ENCODE peak calls at places on chromosomes 13 and 19, in four cellular contexts. E is kidney epithelial cell, M is uterus, V is tibial artery. T is an unnamed sample. For H3K36me3, the result is how much of the 10 kb centered on the place peaks cover.

GRCh38 chr19:3725121-3725520 is 16.9 kb downstream of the TJP3 start:
- DNase-seq in E (no peak), M (no peak), V (no peak), T (no peak)

GRCh38 chr19:10461047-10461949 is 41.0 kb downstream of the PDE4A start:
- DNase-seq in E (peak), M (peak), V (peak), T (peak)

GRCh38 chr19:4754248-4754647 is 30.6 kb upstream of the DPP9 start:
- DNase-seq in E (no peak), M (no peak), V (no peak), T (no peak)

GRCh38 chr19:16254851-16255408 is 57.2 kb downstream of the AP1M1 start:
- DNase-seq in E (no peak), M (no peak), V (no peak), T (no peak)

GRCh38 chr19:51710163-51710562 is 13.6 kb downstream of the HAS1 start:
- DNase-seq in E (no peak), M (no peak), V (no peak), T (no peak)

GRCh38 chr13:112999414-113000177 is 30.6 kb downstream of the MCF2L start:
- DNase-seq in E (no peak), M (no peak), V (no peak), T (no peak)

GRCh38 chr13:37995052-37995451 is 125.5 kb upstream of the TRPC4 start:
- DNase-seq in E (peak), M (no peak), V (no peak), T (no peak)

GRCh38 chr13:89401209-89401810 is 1730.1 kb downstream of the SLITRK5 start:
- DNase-seq in E (peak), M (no peak), V (no peak), T (no peak)

GRCh38 chr13:79541426-79542049 is 60.6 kb downstream of the NDFIP2 start:
- DNase-seq in E (no peak), M (no peak), V (no peak), T (no peak)

DNA sequence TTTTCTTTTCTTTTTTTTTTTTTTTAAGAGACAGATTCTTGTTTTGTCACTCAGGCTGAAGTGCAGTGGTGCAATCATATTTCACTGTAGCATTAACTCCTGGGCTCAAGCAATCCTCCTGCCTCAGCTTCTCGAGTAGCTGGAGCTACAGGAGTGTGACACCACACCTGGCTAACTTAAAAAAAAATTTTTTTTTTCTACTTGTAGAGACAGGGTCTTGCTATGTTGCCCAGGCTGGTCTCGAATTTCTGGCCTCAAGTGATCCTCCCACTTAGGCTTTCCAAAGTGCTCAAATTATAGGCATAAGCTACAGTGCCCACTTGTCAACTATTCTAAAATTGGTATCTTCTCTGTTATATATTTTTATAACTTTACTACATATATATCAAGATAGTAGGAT is 6.6 kb downstream of the ELF1 start:
- DNase-seq in E (no peak), M (no peak), V (no peak), T (no peak)
- H3K36me3 ChIP-seq in E (under half), M (under half), V (under half), T (under half)

GRCh38 chr13:99043700-99044300 is 65.9 kb upstream of the DOCK9 start:
- DNase-seq in E (no peak), M (no peak), V (no peak), T (no peak)

GRCh38 chr13:99042851-99043250 is 65.0 kb upstream of the DOCK9 start:
- DNase-seq in E (no peak), M (no peak), V (no peak), T (no peak)

GRCh38 chr13:99044764-99045163 is 66.9 kb upstream of the DOCK9 start:
- DNase-seq in E (no peak), M (no peak), V (no peak), T (no peak)

GRCh38 chr13:99045396-99045795 is 67.5 kb upstream of the DOCK9 start:
- DNase-seq in E (no peak), M (no peak), V (no peak), T (no peak)

GRCh38 chr13:99046851-99047250 is 69.0 kb upstream of the DOCK9 start:
- DNase-seq in E (no peak), M (no peak), V (no peak), T (no peak)
- TF ChIP-seq CTCF in E (no peak), M (no peak), V (no peak), T (no peak)

GRCh38 chr13:49464621-49465325 is 20.7 kb downstream of the SETDB2 start:
- DNase-seq in E (no peak), M (no peak), V (no peak), T (no peak)
- H3K4me3 ChIP-seq in E (no peak), M (no peak), V (no peak), T (no peak)

DNA sequence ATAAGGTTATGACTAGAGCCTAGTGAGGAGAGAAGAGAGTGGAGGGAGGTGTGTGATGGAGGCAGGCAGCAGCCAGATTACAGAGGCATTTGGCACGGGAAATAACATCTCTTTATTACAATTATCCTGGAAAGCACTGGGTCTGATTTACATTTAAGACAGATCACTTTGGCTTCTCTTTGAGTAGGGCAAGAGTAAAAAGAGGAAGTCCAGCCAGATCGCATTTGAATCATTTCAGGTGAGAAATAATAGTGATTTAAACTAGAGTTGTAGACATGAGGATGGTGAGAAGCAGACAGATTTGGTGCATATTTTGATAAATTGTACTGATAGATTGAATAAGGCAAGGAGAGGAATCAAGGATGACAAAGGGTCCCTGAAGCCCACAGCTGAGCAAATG is 9.6 kb upstream of the SACS start:
- DNase-seq in E (no peak), M (no peak), V (no peak), T (no peak)
- H3K36me3 ChIP-seq in E (under half), M (under half), V (under half), T (under half)

T was measured in sigmoid colon.